ENCODE peak calls at places on chromosomes 16 and 17, in five cellular contexts. One of them, this sample, is unnamed.

GRCh38 chr17:43779145-43780125 is 658 bp upstream of the DUSP3 start:
- DNase-seq in fibroblast of mammary gland: no peak
- DNase-seq in cardiac muscle cell: peak; percentile 72
- DNase-seq in OCI-LY7: no peak
- DNase-seq in sigmoid colon: peak; percentile 69
- DNase-seq in this sample: peak; percentile 77

GRCh38 chr17:231191-231965 is 49.9 kb upstream of the DOC2B start:
- DNase-seq in fibroblast of mammary gland: no peak
- DNase-seq in cardiac muscle cell: no peak
- DNase-seq in OCI-LY7: peak; percentile 72
- DNase-seq in sigmoid colon: peak; percentile 42
- DNase-seq in this sample: no peak

GRCh38 chr16:81652798-81653505 is 126.1 kb upstream of the PLCG2 start:
- DNase-seq in fibroblast of mammary gland: no peak
- DNase-seq in cardiac muscle cell: no peak
- DNase-seq in OCI-LY7: no peak
- DNase-seq in sigmoid colon: no peak
- DNase-seq in this sample: no peak

GRCh38 chr16:71622088-71622487 is 3.9 kb upstream of the MARVELD3 start:
- DNase-seq in fibroblast of mammary gland: no peak
- DNase-seq in cardiac muscle cell: no peak
- DNase-seq in OCI-LY7: no peak
- DNase-seq in sigmoid colon: no peak
- DNase-seq in this sample: no peak

GRCh38 chr17:5557485-5557884 is 26.8 kb downstream of the NLRP1 start:
- DNase-seq in fibroblast of mammary gland: peak; percentile 58
- DNase-seq in cardiac muscle cell: no peak
- DNase-seq in OCI-LY7: no peak
- DNase-seq in sigmoid colon: no peak
- DNase-seq in this sample: no peak

GRCh38 chr16:66919569-66920472 is 1.1 kb upstream of the CDH16 start:
- DNase-seq in fibroblast of mammary gland: no peak
- DNase-seq in cardiac muscle cell: peak; percentile 24
- DNase-seq in OCI-LY7: no peak
- DNase-seq in sigmoid colon: no peak
- DNase-seq in this sample: no peak

GRCh38 chr17:9023389-9024210 is 2.3 kb downstream of the NTN1 start:
- DNase-seq in fibroblast of mammary gland: no peak
- DNase-seq in cardiac muscle cell: no peak
- DNase-seq in OCI-LY7: no peak
- DNase-seq in sigmoid colon: no peak
- DNase-seq in this sample: no peak

GRCh38 chr16:56137269-56137668 is 54.0 kb upstream of the GNAO1 start:
- DNase-seq in fibroblast of mammary gland: no peak
- DNase-seq in cardiac muscle cell: no peak
- DNase-seq in OCI-LY7: no peak
- DNase-seq in sigmoid colon: no peak
- DNase-seq in this sample: no peak

GRCh38 chr16:12651765-12652531 is 151.7 kb downstream of the CPPED1 start:
- DNase-seq in fibroblast of mammary gland: no peak
- DNase-seq in cardiac muscle cell: no peak
- DNase-seq in OCI-LY7: no peak
- DNase-seq in sigmoid colon: no peak
- DNase-seq in this sample: no peak

GRCh38 chr17:6066183-6066948 is 3.8 kb upstream of the WSCD1 start:
- DNase-seq in fibroblast of mammary gland: peak; percentile 4
- DNase-seq in cardiac muscle cell: no peak
- DNase-seq in OCI-LY7: no peak
- DNase-seq in sigmoid colon: no peak
- DNase-seq in this sample: no peak

GRCh38 chr17:70366421-70366820 is 197.1 kb downstream of the KCNJ2 start:
- DNase-seq in fibroblast of mammary gland: no peak
- DNase-seq in cardiac muscle cell: no peak
- DNase-seq in OCI-LY7: no peak
- DNase-seq in sigmoid colon: no peak
- DNase-seq in this sample: no peak

GRCh38 chr16:81522141-81522701 is 77.6 kb downstream of the CMIP start:
- DNase-seq in fibroblast of mammary gland: no peak
- DNase-seq in cardiac muscle cell: no peak
- DNase-seq in OCI-LY7: no peak
- DNase-seq in sigmoid colon: no peak
- DNase-seq in this sample: no peak

GRCh38 chr17:55332296-55333041 is 67.7 kb downstream of the HLF start:
- DNase-seq in fibroblast of mammary gland: no peak
- DNase-seq in cardiac muscle cell: no peak
- DNase-seq in OCI-LY7: no peak
- DNase-seq in sigmoid colon: no peak
- DNase-seq in this sample: no peak

GRCh38 chr17:263773-264172 is 82.3 kb upstream of the DOC2B start:
- DNase-seq in fibroblast of mammary gland: no peak
- DNase-seq in cardiac muscle cell: no peak
- DNase-seq in OCI-LY7: no peak
- DNase-seq in sigmoid colon: peak; percentile 48
- DNase-seq in this sample: no peak

GRCh38 chr16:47258874-47259461 is 115.2 kb upstream of the NETO2 start:
- DNase-seq in fibroblast of mammary gland: peak; percentile 37
- DNase-seq in cardiac muscle cell: peak; percentile 8
- DNase-seq in OCI-LY7: peak; percentile 47
- DNase-seq in sigmoid colon: no peak
- DNase-seq in this sample: peak; percentile 61

GRCh38 chr17:76738468-76738850 is 540 bp downstream of the MFSD11 start:
- DNase-seq in fibroblast of mammary gland: no peak
- DNase-seq in cardiac muscle cell: no peak
- DNase-seq in OCI-LY7: peak; percentile 28
- DNase-seq in sigmoid colon: peak; percentile 33
- DNase-seq in this sample: peak; percentile 13

GRCh38 chr17:79933863-79934652 is 94.8 kb upstream of the CBX4 start:
- DNase-seq in fibroblast of mammary gland: no peak
- DNase-seq in cardiac muscle cell: no peak
- DNase-seq in OCI-LY7: peak; percentile 26
- DNase-seq in sigmoid colon: no peak
- DNase-seq in this sample: peak; percentile 88

GRCh38 chr17:12133183-12133582 is 112.5 kb downstream of the MAP2K4 start:
- DNase-seq in fibroblast of mammary gland: no peak
- DNase-seq in cardiac muscle cell: no peak
- DNase-seq in OCI-LY7: no peak
- DNase-seq in sigmoid colon: no peak
- DNase-seq in this sample: no peak

GRCh38 chr16:425082-425718 is at the start of gene RAB11FIP3:
- DNase-seq in fibroblast of mammary gland: peak; percentile 63
- DNase-seq in cardiac muscle cell: peak; percentile 86
- DNase-seq in OCI-LY7: peak; percentile 90
- DNase-seq in sigmoid colon: peak; percentile 93
- DNase-seq in this sample: peak; percentile 86

GRCh38 chr17:50668838-50669581 is 34.3 kb downstream of the ABCC3 start:
- DNase-seq in fibroblast of mammary gland: no peak
- DNase-seq in cardiac muscle cell: no peak
- DNase-seq in OCI-LY7: no peak
- DNase-seq in sigmoid colon: no peak
- DNase-seq in this sample: no peak

GRCh38 chr17:63378411-63379076 is 67.6 kb downstream of the CYB561 start:
- DNase-seq in fibroblast of mammary gland: no peak
- DNase-seq in cardiac muscle cell: no peak
- DNase-seq in OCI-LY7: no peak
- DNase-seq in sigmoid colon: no peak
- DNase-seq in this sample: peak; percentile 8

GRCh38 chr17:17719966-17720543 is 38.8 kb downstream of the RAI1 start:
- DNase-seq in fibroblast of mammary gland: no peak
- DNase-seq in cardiac muscle cell: no peak
- DNase-seq in OCI-LY7: no peak
- DNase-seq in sigmoid colon: no peak
- DNase-seq in this sample: no peak

GRCh38 chr16:1077877-1078578 is 5.5 kb downstream of the SSTR5 start:
- DNase-seq in fibroblast of mammary gland: no peak
- DNase-seq in cardiac muscle cell: no peak
- DNase-seq in OCI-LY7: no peak
- DNase-seq in sigmoid colon: no peak
- DNase-seq in this sample: no peak

GRCh38 chr17:72267601-72268000 is 146.8 kb downstream of the SOX9 start:
- DNase-seq in fibroblast of mammary gland: no peak
- DNase-seq in cardiac muscle cell: peak; percentile 2
- DNase-seq in OCI-LY7: no peak
- DNase-seq in sigmoid colon: no peak
- DNase-seq in this sample: no peak

GRCh38 chr17:56596741-56597494 is 3.4 kb downstream of the NOG start:
- DNase-seq in fibroblast of mammary gland: no peak
- DNase-seq in cardiac muscle cell: peak; percentile 85
- DNase-seq in OCI-LY7: no peak
- DNase-seq in sigmoid colon: no peak
- DNase-seq in this sample: no peak

GRCh38 chr17:20116683-20117309 is 107.6 kb downstream of the SPECC1 start:
- DNase-seq in fibroblast of mammary gland: peak; percentile 54
- DNase-seq in cardiac muscle cell: peak; percentile 79
- DNase-seq in OCI-LY7: peak; percentile 65
- DNase-seq in sigmoid colon: no peak
- DNase-seq in this sample: peak; percentile 66

GRCh38 chr16:70430667-70431536 is 8.0 kb downstream of the ST3GAL2 start:
- DNase-seq in fibroblast of mammary gland: peak; percentile 39
- DNase-seq in cardiac muscle cell: no peak
- DNase-seq in OCI-LY7: peak; percentile 94
- DNase-seq in sigmoid colon: no peak
- DNase-seq in this sample: peak; percentile 93

GRCh38 chr17:76558210-76559095 is 18.6 kb downstream of the PRCD start:
- DNase-seq in fibroblast of mammary gland: no peak
- DNase-seq in cardiac muscle cell: no peak
- DNase-seq in OCI-LY7: peak; percentile 57
- DNase-seq in sigmoid colon: no peak
- DNase-seq in this sample: peak; percentile 56

GRCh38 chr17:9768381-9768934 is 22.9 kb downstream of the DHRS7C start:
- DNase-seq in fibroblast of mammary gland: peak; percentile 54
- DNase-seq in cardiac muscle cell: peak; percentile 46
- DNase-seq in OCI-LY7: peak; percentile 50
- DNase-seq in sigmoid colon: no peak
- DNase-seq in this sample: peak; percentile 53

GRCh38 chr17:67092291-67092690 is 47.9 kb downstream of the CACNG1 start:
- DNase-seq in fibroblast of mammary gland: no peak
- DNase-seq in cardiac muscle cell: no peak
- DNase-seq in OCI-LY7: no peak
- DNase-seq in sigmoid colon: no peak
- DNase-seq in this sample: no peak

DNA sequence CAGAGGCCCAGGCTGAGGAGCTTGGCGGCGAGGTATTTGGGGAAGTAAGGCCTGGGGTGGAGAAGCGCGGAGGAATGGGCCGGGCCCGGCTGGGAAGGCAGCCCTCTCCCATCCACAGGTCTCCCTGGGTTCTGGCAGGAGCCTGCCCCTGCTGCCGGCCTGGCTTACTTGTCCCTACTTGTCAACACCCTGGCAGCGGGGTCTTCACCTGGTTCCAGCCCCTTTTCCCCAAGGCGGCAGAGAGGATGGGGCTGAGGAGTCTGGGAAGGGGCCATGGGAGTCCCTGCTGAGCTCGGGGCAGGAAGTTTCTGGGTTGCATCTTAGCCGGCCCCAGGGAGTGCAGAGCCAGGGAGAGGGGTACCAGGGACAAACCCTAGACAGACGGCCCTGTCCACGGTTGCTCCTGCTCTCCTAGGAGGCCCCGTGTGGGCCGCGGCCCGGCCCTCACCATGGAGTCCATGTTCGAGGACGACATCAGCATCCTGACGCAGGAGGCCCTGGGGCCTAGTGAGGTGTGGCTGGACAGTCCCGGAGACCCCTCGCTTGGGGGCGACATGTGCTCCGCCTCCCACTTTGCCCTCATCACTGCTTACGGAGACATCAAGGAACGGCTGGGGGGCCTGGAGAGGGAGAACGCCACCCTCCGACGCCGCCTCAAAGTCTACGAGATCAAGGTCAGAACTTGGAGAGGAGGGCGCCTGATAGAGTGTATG is 1.9 kb downstream of the TBKBP1 start:
- DNase-seq in fibroblast of mammary gland: no peak
- DNase-seq in cardiac muscle cell: peak; percentile 45
- DNase-seq in OCI-LY7: no peak
- DNase-seq in sigmoid colon: peak; percentile 62
- DNase-seq in this sample: no peak
- H3K4me3 ChIP-seq in fibroblast of mammary gland: peak overlapping the region; percentile 51
- H3K4me3 ChIP-seq in cardiac muscle cell: peak overlapping the region; percentile 55
- H3K4me3 ChIP-seq in OCI-LY7: peak overlapping the region; percentile 72
- H3K4me3 ChIP-seq in sigmoid colon: peak overlapping the region; percentile 99
- H3K4me3 ChIP-seq in this sample: peak overlapping the region; percentile 77

GRCh38 chr16:4799171-4799855 is 3.1 kb downstream of the ROGDI start:
- DNase-seq in fibroblast of mammary gland: no peak
- DNase-seq in cardiac muscle cell: no peak
- DNase-seq in OCI-LY7: no peak
- DNase-seq in sigmoid colon: no peak
- DNase-seq in this sample: no peak

GRCh38 chr16:4800290-4801041 is 2.0 kb downstream of the ROGDI start:
- DNase-seq in fibroblast of mammary gland: no peak
- DNase-seq in cardiac muscle cell: no peak
- DNase-seq in OCI-LY7: no peak
- DNase-seq in sigmoid colon: no peak
- DNase-seq in this sample: peak; percentile 99

GRCh38 chr16:4802659-4803287 is 340 bp upstream of the ROGDI start:
- DNase-seq in fibroblast of mammary gland: peak; percentile 87
- DNase-seq in cardiac muscle cell: peak; percentile 95
- DNase-seq in OCI-LY7: peak; percentile 91
- DNase-seq in sigmoid colon: peak; percentile 96
- DNase-seq in this sample: peak; percentile 92

GRCh38 chr16:4801962-4802658 is at the start of gene ROGDI:
- DNase-seq in fibroblast of mammary gland: no peak
- DNase-seq in cardiac muscle cell: peak; percentile 94
- DNase-seq in OCI-LY7: peak; percentile 92
- DNase-seq in sigmoid colon: peak; percentile 90
- DNase-seq in this sample: peak; percentile 83

GRCh38 chr16:4801051-4801961 is 1.1 kb downstream of the ROGDI start:
- DNase-seq in fibroblast of mammary gland: no peak
- DNase-seq in cardiac muscle cell: peak; percentile 26
- DNase-seq in OCI-LY7: no peak
- DNase-seq in sigmoid colon: no peak
- DNase-seq in this sample: peak; percentile 38
- H3K4me3 ChIP-seq in fibroblast of mammary gland: peak overlapping the region; percentile 62
- H3K4me3 ChIP-seq in cardiac muscle cell: peak overlapping the region; percentile 63
- H3K4me3 ChIP-seq in OCI-LY7: peak overlapping the region; percentile 78
- H3K4me3 ChIP-seq in sigmoid colon: peak overlapping the region; percentile 55
- H3K4me3 ChIP-seq in this sample: peak overlapping the region; percentile 73

DNA sequence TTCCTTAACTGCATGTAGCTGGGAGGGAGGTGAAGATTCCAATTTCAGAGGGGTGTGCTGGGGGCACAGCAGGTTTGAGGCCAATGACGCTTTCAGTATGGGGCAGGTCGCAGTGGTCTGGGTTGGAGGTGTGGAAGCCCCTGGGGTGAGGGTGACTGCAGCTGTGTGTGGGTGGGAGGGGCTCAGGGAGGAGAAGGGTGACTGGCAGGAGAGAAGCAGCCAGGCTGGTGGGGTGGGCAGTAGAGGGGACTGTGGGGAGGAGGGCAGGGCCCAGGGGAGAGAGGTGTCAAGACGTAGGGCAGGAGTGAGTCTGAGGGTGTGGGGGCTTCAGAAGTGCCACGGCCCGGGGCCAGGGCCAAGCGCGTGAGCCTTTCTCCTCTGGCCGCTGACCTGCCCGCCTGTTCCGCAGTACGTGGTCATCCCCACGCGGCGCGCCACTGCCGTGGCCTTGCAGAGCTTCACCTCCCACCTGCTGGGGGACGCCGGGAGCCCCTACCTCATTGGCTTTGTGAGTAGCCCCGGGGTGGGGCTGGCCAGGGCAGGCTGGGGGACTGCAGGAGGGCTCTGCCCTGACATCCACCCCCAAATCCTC is 19.4 kb downstream of the MYBBP1A start:
- DNase-seq in fibroblast of mammary gland: no peak
- DNase-seq in cardiac muscle cell: no peak
- DNase-seq in OCI-LY7: no peak
- DNase-seq in sigmoid colon: no peak
- DNase-seq in this sample: peak; percentile 36
- H3K4me3 ChIP-seq in fibroblast of mammary gland: no peak overlapping the region
- H3K4me3 ChIP-seq in cardiac muscle cell: no peak overlapping the region
- H3K4me3 ChIP-seq in OCI-LY7: no peak overlapping the region
- H3K4me3 ChIP-seq in sigmoid colon: no peak overlapping the region
- H3K4me3 ChIP-seq in this sample: no peak overlapping the region

GRCh38 chr17:78144736-78145641 is 1.2 kb upstream of the C17orf99 start:
- DNase-seq in fibroblast of mammary gland: peak; percentile 31
- DNase-seq in cardiac muscle cell: no peak
- DNase-seq in OCI-LY7: no peak
- DNase-seq in sigmoid colon: peak; percentile 80
- DNase-seq in this sample: no peak
- H3K4me3 ChIP-seq in fibroblast of mammary gland: no peak overlapping the region
- H3K4me3 ChIP-seq in cardiac muscle cell: no peak overlapping the region
- H3K4me3 ChIP-seq in OCI-LY7: no peak overlapping the region
- H3K4me3 ChIP-seq in sigmoid colon: no peak overlapping the region
- H3K4me3 ChIP-seq in this sample: no peak overlapping the region

This sample was measured in NB4.